ENCODE peak calls at places on chromosomes 6 and 20, in six cellular contexts. One of them, this sample, is unnamed.

GRCh38 chr6:131765081-131765852 is 42.6 kb upstream of the ENPP1 start:
- DNase-seq in AG04450: no peak
- DNase-seq in MCF 10A: no peak
- DNase-seq in esophagus muscularis mucosa: no peak
- DNase-seq in CD4-positive, alpha-beta T cell: no peak
- DNase-seq in GM12865: no peak
- DNase-seq in this sample: no peak

GRCh38 chr6:113102761-113103160 is 754.4 kb upstream of the MARCKS start:
- DNase-seq in AG04450: no peak
- DNase-seq in MCF 10A: peak; percentile 30
- DNase-seq in esophagus muscularis mucosa: no peak
- DNase-seq in CD4-positive, alpha-beta T cell: no peak
- DNase-seq in GM12865: no peak
- DNase-seq in this sample: no peak

GRCh38 chr6:44495036-44495901 is 107.8 kb downstream of the CDC5L start:
- DNase-seq in AG04450: no peak
- DNase-seq in MCF 10A: no peak
- DNase-seq in esophagus muscularis mucosa: no peak
- DNase-seq in CD4-positive, alpha-beta T cell: no peak
- DNase-seq in GM12865: no peak
- DNase-seq in this sample: no peak

GRCh38 chr20:43590036-43590391 is 723 bp upstream of the IFT52 start:
- DNase-seq in AG04450: no peak
- DNase-seq in MCF 10A: no peak
- DNase-seq in esophagus muscularis mucosa: no peak
- DNase-seq in CD4-positive, alpha-beta T cell: no peak
- DNase-seq in GM12865: peak; percentile 35
- DNase-seq in this sample: peak; percentile 30

GRCh38 chr6:95133578-95133977 is 443.8 kb upstream of the MANEA start:
- DNase-seq in AG04450: no peak
- DNase-seq in MCF 10A: peak; percentile 22
- DNase-seq in esophagus muscularis mucosa: no peak
- DNase-seq in CD4-positive, alpha-beta T cell: no peak
- DNase-seq in GM12865: peak; percentile 1
- DNase-seq in this sample: no peak

GRCh38 chr6:143592335-143592734 is 80.8 kb upstream of the FUCA2 start:
- DNase-seq in AG04450: no peak
- DNase-seq in MCF 10A: peak; percentile 47
- DNase-seq in esophagus muscularis mucosa: no peak
- DNase-seq in CD4-positive, alpha-beta T cell: no peak
- DNase-seq in GM12865: no peak
- DNase-seq in this sample: no peak

GRCh38 chr6:163001341-163001740 is 273.6 kb downstream of the PACRG start:
- DNase-seq in AG04450: no peak
- DNase-seq in MCF 10A: peak; percentile 43
- DNase-seq in esophagus muscularis mucosa: no peak
- DNase-seq in CD4-positive, alpha-beta T cell: no peak
- DNase-seq in GM12865: peak; percentile 74
- DNase-seq in this sample: no peak

GRCh38 chr20:9228774-9229450 is 160.0 kb downstream of the PLCB4 start:
- DNase-seq in AG04450: no peak
- DNase-seq in MCF 10A: no peak
- DNase-seq in esophagus muscularis mucosa: no peak
- DNase-seq in CD4-positive, alpha-beta T cell: no peak
- DNase-seq in GM12865: no peak
- DNase-seq in this sample: no peak

GRCh38 chr6:146884728-146885127 is 286.0 kb downstream of the ADGB start:
- DNase-seq in AG04450: no peak
- DNase-seq in MCF 10A: no peak
- DNase-seq in esophagus muscularis mucosa: no peak
- DNase-seq in CD4-positive, alpha-beta T cell: no peak
- DNase-seq in GM12865: no peak
- DNase-seq in this sample: no peak

GRCh38 chr6:144568241-144568640 is 283.1 kb downstream of the UTRN start:
- DNase-seq in AG04450: no peak
- DNase-seq in MCF 10A: no peak
- DNase-seq in esophagus muscularis mucosa: no peak
- DNase-seq in CD4-positive, alpha-beta T cell: no peak
- DNase-seq in GM12865: no peak
- DNase-seq in this sample: no peak

GRCh38 chr6:136753624-136754023 is 38.7 kb downstream of the MAP3K5 start:
- DNase-seq in AG04450: no peak
- DNase-seq in MCF 10A: no peak
- DNase-seq in esophagus muscularis mucosa: no peak
- DNase-seq in CD4-positive, alpha-beta T cell: peak; percentile 67
- DNase-seq in GM12865: peak; percentile 48
- DNase-seq in this sample: peak; percentile 77

GRCh38 chr6:53593001-53593488 is 48.1 kb upstream of the GCLC start:
- DNase-seq in AG04450: peak; percentile 2
- DNase-seq in MCF 10A: peak; percentile 25
- DNase-seq in esophagus muscularis mucosa: no peak
- DNase-seq in CD4-positive, alpha-beta T cell: no peak
- DNase-seq in GM12865: no peak
- DNase-seq in this sample: no peak

GRCh38 chr6:16236009-16236501 is 2.3 kb upstream of the GMPR start:
- DNase-seq in AG04450: no peak
- DNase-seq in MCF 10A: no peak
- DNase-seq in esophagus muscularis mucosa: no peak
- DNase-seq in CD4-positive, alpha-beta T cell: no peak
- DNase-seq in GM12865: no peak
- DNase-seq in this sample: no peak

GRCh38 chr6:13278184-13278583 is 50.2 kb downstream of the TBC1D7 start:
- DNase-seq in AG04450: no peak
- DNase-seq in MCF 10A: no peak
- DNase-seq in esophagus muscularis mucosa: no peak
- DNase-seq in CD4-positive, alpha-beta T cell: no peak
- DNase-seq in GM12865: peak; percentile 48
- DNase-seq in this sample: peak; percentile 50

GRCh38 chr6:158631678-158632537 is 12.6 kb downstream of the DYNLT1 start:
- DNase-seq in AG04450: peak; percentile 74
- DNase-seq in MCF 10A: peak; percentile 67
- DNase-seq in esophagus muscularis mucosa: peak; percentile 93
- DNase-seq in CD4-positive, alpha-beta T cell: no peak
- DNase-seq in GM12865: no peak
- DNase-seq in this sample: no peak

GRCh38 chr20:58555078-58555765 is 40.0 kb upstream of the APCDD1L start:
- DNase-seq in AG04450: peak; percentile 43
- DNase-seq in MCF 10A: peak; percentile 81
- DNase-seq in esophagus muscularis mucosa: no peak
- DNase-seq in CD4-positive, alpha-beta T cell: no peak
- DNase-seq in GM12865: no peak
- DNase-seq in this sample: no peak

GRCh38 chr20:3340443-3340842 is 67.0 kb downstream of the DNAAF9 start:
- DNase-seq in AG04450: no peak
- DNase-seq in MCF 10A: no peak
- DNase-seq in esophagus muscularis mucosa: no peak
- DNase-seq in CD4-positive, alpha-beta T cell: no peak
- DNase-seq in GM12865: no peak
- DNase-seq in this sample: no peak

GRCh38 chr6:13544454-13545186 is 29.8 kb upstream of the SIRT5 start:
- DNase-seq in AG04450: no peak
- DNase-seq in MCF 10A: no peak
- DNase-seq in esophagus muscularis mucosa: no peak
- DNase-seq in CD4-positive, alpha-beta T cell: no peak
- DNase-seq in GM12865: no peak
- DNase-seq in this sample: no peak

GRCh38 chr6:136408205-136408604 is 118.6 kb upstream of the BCLAF1 start:
- DNase-seq in AG04450: no peak
- DNase-seq in MCF 10A: peak; percentile 34
- DNase-seq in esophagus muscularis mucosa: no peak
- DNase-seq in CD4-positive, alpha-beta T cell: no peak
- DNase-seq in GM12865: no peak
- DNase-seq in this sample: no peak

GRCh38 chr20:38880952-38881735 is 45.1 kb upstream of the FAM83D start:
- DNase-seq in AG04450: no peak
- DNase-seq in MCF 10A: no peak
- DNase-seq in esophagus muscularis mucosa: no peak
- DNase-seq in CD4-positive, alpha-beta T cell: no peak
- DNase-seq in GM12865: peak; percentile 33
- DNase-seq in this sample: peak; percentile 15

GRCh38 chr6:2625581-2625980 is 125.1 kb downstream of the MYLK4 start:
- DNase-seq in AG04450: no peak
- DNase-seq in MCF 10A: no peak
- DNase-seq in esophagus muscularis mucosa: no peak
- DNase-seq in CD4-positive, alpha-beta T cell: no peak
- DNase-seq in GM12865: no peak
- DNase-seq in this sample: no peak

GRCh38 chr6:2624177-2624576 is 126.5 kb downstream of the MYLK4 start:
- DNase-seq in AG04450: no peak
- DNase-seq in MCF 10A: no peak
- DNase-seq in esophagus muscularis mucosa: no peak
- DNase-seq in CD4-positive, alpha-beta T cell: no peak
- DNase-seq in GM12865: no peak
- DNase-seq in this sample: no peak

GRCh38 chr6:2619651-2620050 is 131.1 kb downstream of the MYLK4 start:
- DNase-seq in AG04450: no peak
- DNase-seq in MCF 10A: no peak
- DNase-seq in esophagus muscularis mucosa: no peak
- DNase-seq in CD4-positive, alpha-beta T cell: no peak
- DNase-seq in GM12865: no peak
- DNase-seq in this sample: no peak

GRCh38 chr6:2623348-2623747 is 127.4 kb downstream of the MYLK4 start:
- DNase-seq in AG04450: no peak
- DNase-seq in MCF 10A: no peak
- DNase-seq in esophagus muscularis mucosa: no peak
- DNase-seq in CD4-positive, alpha-beta T cell: no peak
- DNase-seq in GM12865: no peak
- DNase-seq in this sample: no peak

DNA sequence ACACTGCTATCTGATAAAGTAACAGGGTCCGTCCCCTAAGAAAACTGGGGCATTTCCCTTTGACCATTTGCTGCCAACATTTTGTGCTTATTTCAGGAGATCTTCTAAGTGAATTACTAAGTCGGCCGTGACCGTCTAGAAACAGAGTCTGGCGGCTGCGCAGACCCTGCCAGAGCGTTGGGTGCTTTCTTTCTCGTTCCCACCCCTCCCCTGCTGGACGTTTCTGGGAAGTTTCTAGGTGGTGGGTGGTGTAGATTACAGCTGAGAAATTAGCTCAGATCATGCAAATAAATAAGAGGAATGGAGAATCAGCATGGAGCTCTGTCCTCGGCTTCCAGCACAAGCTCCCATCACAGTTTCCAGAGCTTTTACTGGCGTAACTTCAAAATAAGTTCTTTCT is 128.0 kb downstream of the MYLK4 start:
- DNase-seq in AG04450: no peak
- DNase-seq in MCF 10A: no peak
- DNase-seq in esophagus muscularis mucosa: no peak
- DNase-seq in CD4-positive, alpha-beta T cell: no peak
- DNase-seq in GM12865: no peak
- DNase-seq in this sample: no peak
- TF ChIP-seq CTCF in AG04450: peak; percentile 17
- TF ChIP-seq CTCF in MCF 10A: no peak
- TF ChIP-seq CTCF in esophagus muscularis mucosa: no peak
- TF ChIP-seq CTCF in CD4-positive, alpha-beta T cell: no peak
- TF ChIP-seq CTCF in GM12865: no peak
- TF ChIP-seq CTCF in this sample: no peak

DNA sequence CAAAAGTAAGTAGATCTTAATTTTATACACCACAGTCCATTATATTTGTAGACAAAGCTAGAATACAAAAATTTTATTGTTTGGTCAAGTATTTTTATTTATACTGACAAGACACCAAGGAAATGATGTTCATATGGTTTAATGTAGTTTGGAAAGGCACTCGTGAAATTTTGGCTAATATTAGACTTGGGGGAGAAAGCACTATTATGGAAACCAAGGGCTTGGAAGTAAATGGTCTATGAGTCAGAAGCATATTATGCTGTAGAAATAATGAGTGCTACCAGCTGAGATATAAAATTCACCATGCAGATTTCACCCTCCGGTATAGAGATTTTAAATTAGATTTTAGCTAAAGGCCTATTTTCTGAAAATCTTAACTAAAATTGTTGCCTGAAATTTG is 233.6 kb downstream of the KCNQ5 start:
- DNase-seq in AG04450: no peak
- DNase-seq in MCF 10A: no peak
- DNase-seq in esophagus muscularis mucosa: no peak
- DNase-seq in CD4-positive, alpha-beta T cell: no peak
- DNase-seq in GM12865: no peak
- DNase-seq in this sample: no peak
- TF ChIP-seq CTCF in AG04450: no peak
- TF ChIP-seq CTCF in MCF 10A: no peak
- TF ChIP-seq CTCF in esophagus muscularis mucosa: no peak
- TF ChIP-seq CTCF in CD4-positive, alpha-beta T cell: no peak
- TF ChIP-seq CTCF in GM12865: no peak
- TF ChIP-seq CTCF in this sample: no peak

GRCh38 chr20:45338121-45339030 is 9.8 kb downstream of the SDC4 start:
- DNase-seq in AG04450: no peak
- DNase-seq in MCF 10A: peak; percentile 34
- DNase-seq in esophagus muscularis mucosa: no peak
- DNase-seq in CD4-positive, alpha-beta T cell: no peak
- DNase-seq in GM12865: no peak
- DNase-seq in this sample: no peak
- TF ChIP-seq CTCF in AG04450: no peak
- TF ChIP-seq CTCF in MCF 10A: no peak
- TF ChIP-seq CTCF in esophagus muscularis mucosa: no peak
- TF ChIP-seq CTCF in CD4-positive, alpha-beta T cell: no peak
- TF ChIP-seq CTCF in GM12865: no peak
- TF ChIP-seq CTCF in this sample: no peak

GRCh38 chr6:115495184-115495583 is 565.5 kb downstream of the FRK start:
- DNase-seq in AG04450: no peak
- DNase-seq in MCF 10A: no peak
- DNase-seq in esophagus muscularis mucosa: no peak
- DNase-seq in CD4-positive, alpha-beta T cell: no peak
- DNase-seq in GM12865: no peak
- DNase-seq in this sample: no peak
- TF ChIP-seq CTCF in AG04450: no peak
- TF ChIP-seq CTCF in MCF 10A: no peak
- TF ChIP-seq CTCF in esophagus muscularis mucosa: no peak
- TF ChIP-seq CTCF in CD4-positive, alpha-beta T cell: no peak
- TF ChIP-seq CTCF in GM12865: no peak
- TF ChIP-seq CTCF in this sample: no peak

GRCh38 chr6:125787791-125788190 is 3.0 kb upstream of the NCOA7 start:
- DNase-seq in AG04450: no peak
- DNase-seq in MCF 10A: no peak
- DNase-seq in esophagus muscularis mucosa: no peak
- DNase-seq in CD4-positive, alpha-beta T cell: no peak
- DNase-seq in GM12865: peak; percentile 30
- DNase-seq in this sample: no peak
- TF ChIP-seq CTCF in AG04450: peak; percentile 17
- TF ChIP-seq CTCF in MCF 10A: no peak
- TF ChIP-seq CTCF in esophagus muscularis mucosa: peak; percentile 12
- TF ChIP-seq CTCF in CD4-positive, alpha-beta T cell: no peak
- TF ChIP-seq CTCF in GM12865: no peak
- TF ChIP-seq CTCF in this sample: no peak

GRCh38 chr20:12054556-12054955 is 136.9 kb downstream of the BTBD3 start:
- DNase-seq in AG04450: no peak
- DNase-seq in MCF 10A: no peak
- DNase-seq in esophagus muscularis mucosa: no peak
- DNase-seq in CD4-positive, alpha-beta T cell: no peak
- DNase-seq in GM12865: no peak
- DNase-seq in this sample: no peak

GRCh38 chr20:12061471-12061870 is 143.8 kb downstream of the BTBD3 start:
- DNase-seq in AG04450: no peak
- DNase-seq in MCF 10A: peak; percentile 6
- DNase-seq in esophagus muscularis mucosa: no peak
- DNase-seq in CD4-positive, alpha-beta T cell: no peak
- DNase-seq in GM12865: no peak
- DNase-seq in this sample: no peak

GRCh38 chr20:12058201-12058600 is 140.5 kb downstream of the BTBD3 start:
- DNase-seq in AG04450: no peak
- DNase-seq in MCF 10A: no peak
- DNase-seq in esophagus muscularis mucosa: no peak
- DNase-seq in CD4-positive, alpha-beta T cell: no peak
- DNase-seq in GM12865: no peak
- DNase-seq in this sample: no peak

GRCh38 chr20:12056836-12057235 is 139.1 kb downstream of the BTBD3 start:
- DNase-seq in AG04450: no peak
- DNase-seq in MCF 10A: no peak
- DNase-seq in esophagus muscularis mucosa: no peak
- DNase-seq in CD4-positive, alpha-beta T cell: no peak
- DNase-seq in GM12865: no peak
- DNase-seq in this sample: no peak

GRCh38 chr20:12057778-12058177 is 140.1 kb downstream of the BTBD3 start:
- DNase-seq in AG04450: no peak
- DNase-seq in MCF 10A: no peak
- DNase-seq in esophagus muscularis mucosa: no peak
- DNase-seq in CD4-positive, alpha-beta T cell: no peak
- DNase-seq in GM12865: no peak
- DNase-seq in this sample: no peak
- TF ChIP-seq CTCF in AG04450: no peak
- TF ChIP-seq CTCF in MCF 10A: no peak
- TF ChIP-seq CTCF in esophagus muscularis mucosa: no peak
- TF ChIP-seq CTCF in CD4-positive, alpha-beta T cell: no peak
- TF ChIP-seq CTCF in GM12865: no peak
- TF ChIP-seq CTCF in this sample: no peak

This sample was measured in activated CD8-positive, alpha-beta T cell treated with anti-CD3 and anti-CD28 coated beads for 36 hours.